ENCODE peak calls at places on chromosomes 1 and 21, in four cellular contexts. Z is fibroblast of pulmonary artery; R is CD4-positive, alpha-beta T cell; H is nephron progenitor cell. I is an unnamed sample.

GRCh38 chr1:214050513-214051401 is 63.0 kb downstream of the PROX1 start:
- DNase-seq in Z (no peak), R (no peak), H (no peak), I (no peak)

GRCh38 chr1:8343464-8344001 is 25.6 kb downstream of the SLC45A1 start:
- DNase-seq in Z (peak), R (no peak), H (no peak), I (no peak)

GRCh38 chr1:220681220-220681847 is 8.8 kb upstream of the C1orf115 start:
- DNase-seq in Z (no peak), R (no peak), H (no peak), I (no peak)

GRCh38 chr1:219383273-219383672 is 209.6 kb downstream of the LYPLAL1 start:
- DNase-seq in Z (no peak), R (no peak), H (no peak), I (no peak)

GRCh38 chr1:9233241-9233941 is 1.2 kb upstream of the H6PD start:
- DNase-seq in Z (peak), R (no peak), H (no peak), I (no peak)

GRCh38 chr1:115258302-115258866 is 79.7 kb downstream of the NGF start:
- DNase-seq in Z (peak), R (no peak), H (no peak), I (no peak)

GRCh38 chr1:114458208-114458777 is 52.7 kb downstream of the TRIM33 start:
- DNase-seq in Z (peak), R (no peak), H (no peak), I (no peak)

GRCh38 chr1:89724369-89725015 is 91.6 kb downstream of the LRRC8C start:
- DNase-seq in Z (peak), R (no peak), H (no peak), I (no peak)

GRCh38 chr1:184705271-184705670 is 49.4 kb downstream of the EDEM3 start:
- DNase-seq in Z (no peak), R (no peak), H (no peak), I (no peak)

GRCh38 chr1:9422321-9422720 is 116.9 kb upstream of the SLC25A33 start:
- DNase-seq in Z (no peak), R (no peak), H (no peak), I (no peak)

GRCh38 chr1:103056423-103056822 is 51.9 kb downstream of the COL11A1 start:
- DNase-seq in Z (peak), R (no peak), H (no peak), I (no peak)

GRCh38 chr1:905071-905749 is 18.5 kb upstream of the SAMD11 start:
- DNase-seq in Z (peak), R (peak), H (peak), I (no peak)

GRCh38 chr1:110816945-110817344 is 56.0 kb upstream of the CD53 start:
- DNase-seq in Z (no peak), R (no peak), H (no peak), I (no peak)

GRCh38 chr1:26694185-26694572 is 1.6 kb upstream of the ARID1A start:
- DNase-seq in Z (no peak), R (no peak), H (peak), I (no peak)

GRCh38 chr1:192877283-192877886 is 68.5 kb downstream of the RGS2 start:
- DNase-seq in Z (peak), R (no peak), H (no peak), I (no peak)

GRCh38 chr1:23977187-23977853 is 2.8 kb downstream of the SRSF10 start:
- DNase-seq in Z (no peak), R (no peak), H (no peak), I (no peak)

GRCh38 chr1:217393901-217394300 is 237.0 kb downstream of the GPATCH2 start:
- DNase-seq in Z (no peak), R (no peak), H (no peak), I (no peak)

GRCh38 chr1:1619917-1620361 is 4.6 kb downstream of the MIB2 start:
- DNase-seq in Z (no peak), R (no peak), H (peak), I (no peak)

DNA sequence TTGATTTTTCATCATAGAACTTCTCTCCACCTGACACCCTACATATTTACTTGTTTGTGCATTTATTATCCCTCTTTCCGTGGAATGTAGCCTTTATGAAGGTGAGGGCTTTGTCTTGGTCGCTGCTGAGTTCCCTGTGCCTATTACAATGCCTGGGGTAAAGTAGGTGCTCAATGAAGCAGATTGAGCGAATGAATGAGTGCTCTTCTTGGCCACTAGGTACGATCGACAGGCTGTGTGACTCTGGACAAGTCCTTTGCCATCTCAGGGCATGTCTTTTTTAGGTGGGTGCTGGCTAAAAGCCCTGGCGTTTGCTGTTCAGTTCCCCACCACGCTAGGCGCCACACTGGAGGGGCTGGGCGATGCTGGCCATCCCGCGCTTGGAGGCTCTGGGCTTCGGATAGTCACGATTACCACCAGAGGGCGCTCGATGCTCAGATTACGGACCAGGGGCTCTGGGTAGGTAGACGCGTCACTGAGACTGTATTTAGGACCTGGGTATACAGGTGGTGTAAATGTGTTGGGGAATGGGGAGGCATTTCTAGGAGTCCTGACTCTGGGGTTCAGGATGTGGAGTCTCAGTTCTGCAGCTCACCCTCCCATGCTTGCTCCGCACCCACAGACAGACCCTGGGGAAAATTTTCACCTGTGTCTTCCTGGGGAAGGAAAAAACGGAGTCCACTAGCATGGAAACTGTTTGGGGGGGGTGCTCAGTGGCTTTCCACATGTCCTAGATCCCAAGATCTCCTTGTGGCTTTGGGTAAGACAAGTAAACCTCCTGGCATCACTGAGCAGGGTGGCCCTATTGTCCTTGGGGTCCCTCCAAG is 71.1 kb upstream of the CSF3R start:
- DNase-seq in Z (peak), R (peak), H (peak), I (peak)
- TF ChIP-seq CTCF in Z (peak), R (peak), H (peak), I (peak)

GRCh38 chr1:242129103-242129502 is 130.2 kb upstream of the MAP1LC3C start:
- DNase-seq in Z (no peak), R (no peak), H (no peak), I (no peak)
- TF ChIP-seq CTCF in Z (no peak), R (no peak), H (peak), I (no peak)

GRCh38 chr21:25350056-25350455 is 257.2 kb downstream of the MRPL39 start:
- DNase-seq in Z (peak), R (no peak), H (peak), I (no peak)
- TF ChIP-seq CTCF in Z (peak), R (no peak), H (peak), I (no peak)

DNA sequence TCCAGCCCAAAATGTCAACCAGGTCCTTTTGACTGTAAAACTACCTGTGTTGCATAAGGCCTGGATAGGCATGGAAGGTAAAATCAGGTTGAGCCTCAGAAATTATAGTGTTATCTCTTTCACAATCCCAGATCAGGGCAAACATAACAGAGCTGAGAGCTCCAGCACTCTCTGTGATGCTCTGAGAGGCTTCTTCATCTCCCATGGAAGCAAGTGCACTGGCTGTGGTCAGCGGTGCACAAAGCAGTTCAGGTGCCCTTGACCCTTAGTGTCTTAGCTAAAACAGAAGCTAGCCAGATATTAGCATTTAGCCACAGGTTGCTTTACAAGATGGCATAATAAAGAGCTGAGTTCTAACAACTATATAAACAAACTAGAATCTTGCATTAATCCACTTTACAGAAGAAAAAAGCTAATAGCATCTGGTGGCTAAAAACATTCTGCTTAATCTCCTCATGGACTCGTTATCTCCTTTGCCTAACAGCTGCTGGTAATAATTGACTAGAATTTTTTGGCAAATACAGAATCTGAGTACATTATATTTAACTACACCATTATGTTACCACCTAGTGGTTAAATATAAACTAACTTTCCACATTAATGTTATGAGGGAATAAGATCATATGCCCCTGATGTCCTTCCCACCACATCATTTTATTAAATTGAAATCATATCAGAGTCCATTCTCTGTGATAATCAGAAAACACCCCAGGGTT is 25.6 kb upstream of the POGK start:
- DNase-seq in Z (no peak), R (no peak), H (no peak), I (no peak)
- TF ChIP-seq CTCF in Z (no peak), R (no peak), H (no peak), I (no peak)

GRCh38 chr1:203031467-203031866 is 5.2 kb downstream of the PPFIA4 start:
- DNase-seq in Z (no peak), R (no peak), H (no peak), I (no peak)
- TF ChIP-seq CTCF in Z (peak), R (no peak), H (peak), I (no peak)

DNA sequence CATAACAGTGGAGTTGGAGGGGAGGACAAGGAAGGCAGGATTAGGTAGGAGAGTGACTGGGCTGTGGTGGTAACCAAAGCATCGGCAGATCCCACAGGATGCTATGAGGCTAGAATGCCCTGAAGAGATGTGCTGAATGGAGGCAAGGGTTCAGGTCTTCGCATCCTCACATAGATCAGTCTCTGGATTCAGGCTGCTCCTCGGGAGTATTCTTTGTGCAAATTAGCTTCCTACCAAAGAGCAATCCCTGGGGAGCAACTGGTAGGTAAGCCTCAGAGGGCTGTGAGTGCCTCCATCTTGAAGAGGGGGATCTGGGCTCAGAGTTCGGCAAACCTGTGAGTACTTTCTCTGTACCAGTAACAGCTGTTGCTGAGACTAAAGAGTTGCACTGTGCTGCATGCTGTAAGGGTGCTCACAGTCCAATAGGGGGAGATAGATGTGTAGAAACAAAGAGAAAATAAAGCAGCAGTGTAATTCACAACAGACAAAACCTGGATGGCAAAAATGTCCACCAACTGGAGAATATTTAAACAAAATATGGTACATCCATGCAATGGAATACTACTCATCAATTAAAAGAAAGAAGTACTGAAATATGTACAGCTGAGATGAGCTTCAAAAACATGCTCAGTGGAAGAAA is 322.4 kb upstream of the DEPDC1 start:
- DNase-seq in Z (peak), R (no peak), H (no peak), I (no peak)
- TF ChIP-seq CTCF in Z (peak), R (no peak), H (peak), I (no peak)